ENCODE peak calls at places on chromosomes 1 and 21, in eight cellular contexts. One of them, this sample, is unnamed.

GRCh38 chr1:247113733-247114271 is 9.6 kb upstream of the ZNF669 start:
- DNase-seq in stimulated activated CD8-positive, alpha-beta memory T cell treated with anti-CD3 and anti-CD28 coated beads, Interleukin-7, amount 100 ng/mL, for 4 hours: no peak
- DNase-seq in amniotic stem cell: no peak
- DNase-seq in posterior cingulate gyrus: no peak
- DNase-seq in astrocyte: no peak
- DNase-seq in epithelial cell of proximal tubule: no peak
- DNase-seq in stromal cell of bone marrow: no peak
- DNase-seq in Kasumi-1: no peak
- DNase-seq in this sample: no peak

GRCh38 chr21:36419996-36420395 is 34.8 kb downstream of the CHAF1B start:
- DNase-seq in stimulated activated CD8-positive, alpha-beta memory T cell treated with anti-CD3 and anti-CD28 coated beads, Interleukin-7, amount 100 ng/mL, for 4 hours: peak; percentile 33
- DNase-seq in amniotic stem cell: peak; percentile 58
- DNase-seq in posterior cingulate gyrus: peak; percentile 45
- DNase-seq in astrocyte: peak; percentile 81
- DNase-seq in epithelial cell of proximal tubule: no peak
- DNase-seq in stromal cell of bone marrow: peak; percentile 69
- DNase-seq in Kasumi-1: peak; percentile 80
- DNase-seq in this sample: peak; percentile 72

GRCh38 chr1:85025940-85026339 is 22.4 kb downstream of the MCOLN3 start:
- DNase-seq in stimulated activated CD8-positive, alpha-beta memory T cell treated with anti-CD3 and anti-CD28 coated beads, Interleukin-7, amount 100 ng/mL, for 4 hours: no peak
- DNase-seq in amniotic stem cell: no peak
- DNase-seq in posterior cingulate gyrus: no peak
- DNase-seq in astrocyte: no peak
- DNase-seq in epithelial cell of proximal tubule: no peak
- DNase-seq in stromal cell of bone marrow: no peak
- DNase-seq in Kasumi-1: no peak
- DNase-seq in this sample: no peak

GRCh38 chr1:205343431-205344009 is 13.2 kb downstream of the KLHDC8A start:
- DNase-seq in stimulated activated CD8-positive, alpha-beta memory T cell treated with anti-CD3 and anti-CD28 coated beads, Interleukin-7, amount 100 ng/mL, for 4 hours: no peak
- DNase-seq in amniotic stem cell: no peak
- DNase-seq in posterior cingulate gyrus: no peak
- DNase-seq in astrocyte: no peak
- DNase-seq in epithelial cell of proximal tubule: no peak
- DNase-seq in stromal cell of bone marrow: no peak
- DNase-seq in Kasumi-1: no peak
- DNase-seq in this sample: no peak

GRCh38 chr21:38841472-38841871 is 35.7 kb downstream of the ETS2 start:
- DNase-seq in stimulated activated CD8-positive, alpha-beta memory T cell treated with anti-CD3 and anti-CD28 coated beads, Interleukin-7, amount 100 ng/mL, for 4 hours: no peak
- DNase-seq in amniotic stem cell: no peak
- DNase-seq in posterior cingulate gyrus: no peak
- DNase-seq in astrocyte: no peak
- DNase-seq in epithelial cell of proximal tubule: no peak
- DNase-seq in stromal cell of bone marrow: no peak
- DNase-seq in Kasumi-1: no peak
- DNase-seq in this sample: no peak

GRCh38 chr1:54289061-54289938 is 89.3 kb downstream of the MRPL37 start:
- DNase-seq in stimulated activated CD8-positive, alpha-beta memory T cell treated with anti-CD3 and anti-CD28 coated beads, Interleukin-7, amount 100 ng/mL, for 4 hours: no peak
- DNase-seq in amniotic stem cell: no peak
- DNase-seq in posterior cingulate gyrus: no peak
- DNase-seq in astrocyte: no peak
- DNase-seq in epithelial cell of proximal tubule: no peak
- DNase-seq in stromal cell of bone marrow: no peak
- DNase-seq in Kasumi-1: no peak
- DNase-seq in this sample: no peak

GRCh38 chr1:5640845-5641244 is 351.4 kb downstream of the NPHP4 start:
- DNase-seq in stimulated activated CD8-positive, alpha-beta memory T cell treated with anti-CD3 and anti-CD28 coated beads, Interleukin-7, amount 100 ng/mL, for 4 hours: no peak
- DNase-seq in amniotic stem cell: no peak
- DNase-seq in posterior cingulate gyrus: no peak
- DNase-seq in astrocyte: no peak
- DNase-seq in epithelial cell of proximal tubule: no peak
- DNase-seq in stromal cell of bone marrow: no peak
- DNase-seq in Kasumi-1: no peak
- DNase-seq in this sample: no peak

GRCh38 chr1:41539999-41540398 is 55.5 kb upstream of the EDN2 start:
- DNase-seq in stimulated activated CD8-positive, alpha-beta memory T cell treated with anti-CD3 and anti-CD28 coated beads, Interleukin-7, amount 100 ng/mL, for 4 hours: no peak
- DNase-seq in amniotic stem cell: no peak
- DNase-seq in posterior cingulate gyrus: peak; percentile 9
- DNase-seq in astrocyte: no peak
- DNase-seq in epithelial cell of proximal tubule: no peak
- DNase-seq in stromal cell of bone marrow: no peak
- DNase-seq in Kasumi-1: no peak
- DNase-seq in this sample: no peak

GRCh38 chr21:42560517-42561179 is 47.0 kb downstream of the SLC37A1 start:
- DNase-seq in stimulated activated CD8-positive, alpha-beta memory T cell treated with anti-CD3 and anti-CD28 coated beads, Interleukin-7, amount 100 ng/mL, for 4 hours: no peak
- DNase-seq in amniotic stem cell: no peak
- DNase-seq in posterior cingulate gyrus: no peak
- DNase-seq in astrocyte: no peak
- DNase-seq in epithelial cell of proximal tubule: no peak
- DNase-seq in stromal cell of bone marrow: no peak
- DNase-seq in Kasumi-1: no peak
- DNase-seq in this sample: no peak

GRCh38 chr1:173603056-173603591 is at the start of gene SLC9C2:
- DNase-seq in stimulated activated CD8-positive, alpha-beta memory T cell treated with anti-CD3 and anti-CD28 coated beads, Interleukin-7, amount 100 ng/mL, for 4 hours: no peak
- DNase-seq in amniotic stem cell: no peak
- DNase-seq in posterior cingulate gyrus: no peak
- DNase-seq in astrocyte: no peak
- DNase-seq in epithelial cell of proximal tubule: no peak
- DNase-seq in stromal cell of bone marrow: peak; percentile 3
- DNase-seq in Kasumi-1: peak; percentile 11
- DNase-seq in this sample: no peak

GRCh38 chr1:201336711-201337450 is 40.6 kb downstream of the TNNT2 start:
- DNase-seq in stimulated activated CD8-positive, alpha-beta memory T cell treated with anti-CD3 and anti-CD28 coated beads, Interleukin-7, amount 100 ng/mL, for 4 hours: no peak
- DNase-seq in amniotic stem cell: no peak
- DNase-seq in posterior cingulate gyrus: no peak
- DNase-seq in astrocyte: no peak
- DNase-seq in epithelial cell of proximal tubule: no peak
- DNase-seq in stromal cell of bone marrow: no peak
- DNase-seq in Kasumi-1: no peak
- DNase-seq in this sample: no peak

GRCh38 chr1:6347641-6348487 is 45.7 kb downstream of the ACOT7 start:
- DNase-seq in stimulated activated CD8-positive, alpha-beta memory T cell treated with anti-CD3 and anti-CD28 coated beads, Interleukin-7, amount 100 ng/mL, for 4 hours: peak; percentile 45
- DNase-seq in amniotic stem cell: no peak
- DNase-seq in posterior cingulate gyrus: no peak
- DNase-seq in astrocyte: peak; percentile 39
- DNase-seq in epithelial cell of proximal tubule: no peak
- DNase-seq in stromal cell of bone marrow: no peak
- DNase-seq in Kasumi-1: peak; percentile 52
- DNase-seq in this sample: no peak

GRCh38 chr1:230365723-230366307 is 60.3 kb downstream of the PGBD5 start:
- DNase-seq in stimulated activated CD8-positive, alpha-beta memory T cell treated with anti-CD3 and anti-CD28 coated beads, Interleukin-7, amount 100 ng/mL, for 4 hours: no peak
- DNase-seq in amniotic stem cell: no peak
- DNase-seq in posterior cingulate gyrus: no peak
- DNase-seq in astrocyte: no peak
- DNase-seq in epithelial cell of proximal tubule: no peak
- DNase-seq in stromal cell of bone marrow: no peak
- DNase-seq in Kasumi-1: no peak
- DNase-seq in this sample: no peak

GRCh38 chr1:190067592-190067991 is 410.1 kb downstream of the BRINP3 start:
- DNase-seq in stimulated activated CD8-positive, alpha-beta memory T cell treated with anti-CD3 and anti-CD28 coated beads, Interleukin-7, amount 100 ng/mL, for 4 hours: no peak
- DNase-seq in amniotic stem cell: no peak
- DNase-seq in posterior cingulate gyrus: no peak
- DNase-seq in astrocyte: peak; percentile 69
- DNase-seq in epithelial cell of proximal tubule: peak; percentile 64
- DNase-seq in stromal cell of bone marrow: no peak
- DNase-seq in Kasumi-1: no peak
- DNase-seq in this sample: no peak

GRCh38 chr1:224769987-224770693 is 154.0 kb downstream of the CNIH3 start:
- DNase-seq in stimulated activated CD8-positive, alpha-beta memory T cell treated with anti-CD3 and anti-CD28 coated beads, Interleukin-7, amount 100 ng/mL, for 4 hours: no peak
- DNase-seq in amniotic stem cell: peak; percentile 16
- DNase-seq in posterior cingulate gyrus: no peak
- DNase-seq in astrocyte: peak; percentile 62
- DNase-seq in epithelial cell of proximal tubule: no peak
- DNase-seq in stromal cell of bone marrow: peak; percentile 33
- DNase-seq in Kasumi-1: no peak
- DNase-seq in this sample: peak; percentile 80

GRCh38 chr1:172820759-172821158 is 161.9 kb downstream of the FASLG start:
- DNase-seq in stimulated activated CD8-positive, alpha-beta memory T cell treated with anti-CD3 and anti-CD28 coated beads, Interleukin-7, amount 100 ng/mL, for 4 hours: no peak
- DNase-seq in amniotic stem cell: no peak
- DNase-seq in posterior cingulate gyrus: no peak
- DNase-seq in astrocyte: no peak
- DNase-seq in epithelial cell of proximal tubule: no peak
- DNase-seq in stromal cell of bone marrow: no peak
- DNase-seq in Kasumi-1: no peak
- DNase-seq in this sample: no peak

GRCh38 chr1:32291708-32292508 is at the start of gene HDAC1:
- DNase-seq in stimulated activated CD8-positive, alpha-beta memory T cell treated with anti-CD3 and anti-CD28 coated beads, Interleukin-7, amount 100 ng/mL, for 4 hours: peak; percentile 97
- DNase-seq in amniotic stem cell: peak; percentile 44
- DNase-seq in posterior cingulate gyrus: peak; percentile 80
- DNase-seq in astrocyte: peak; percentile 77
- DNase-seq in epithelial cell of proximal tubule: peak; percentile 44
- DNase-seq in stromal cell of bone marrow: peak; percentile 50
- DNase-seq in Kasumi-1: peak; percentile 96
- DNase-seq in this sample: peak; percentile 77

GRCh38 chr1:100036718-100037664 is 67.2 kb downstream of the SLC35A3 start:
- DNase-seq in stimulated activated CD8-positive, alpha-beta memory T cell treated with anti-CD3 and anti-CD28 coated beads, Interleukin-7, amount 100 ng/mL, for 4 hours: no peak
- DNase-seq in amniotic stem cell: no peak
- DNase-seq in posterior cingulate gyrus: no peak
- DNase-seq in astrocyte: peak; percentile 63
- DNase-seq in epithelial cell of proximal tubule: no peak
- DNase-seq in stromal cell of bone marrow: no peak
- DNase-seq in Kasumi-1: peak; percentile 53
- DNase-seq in this sample: no peak

GRCh38 chr1:38138498-38139233 is 92.1 kb upstream of the POU3F1 start:
- DNase-seq in stimulated activated CD8-positive, alpha-beta memory T cell treated with anti-CD3 and anti-CD28 coated beads, Interleukin-7, amount 100 ng/mL, for 4 hours: no peak
- DNase-seq in amniotic stem cell: peak; percentile 79
- DNase-seq in posterior cingulate gyrus: peak; percentile 70
- DNase-seq in astrocyte: peak; percentile 97
- DNase-seq in epithelial cell of proximal tubule: peak; percentile 88
- DNase-seq in stromal cell of bone marrow: peak; percentile 95
- DNase-seq in Kasumi-1: no peak
- DNase-seq in this sample: peak; percentile 88

GRCh38 chr1:147613506-147613905 is 56.8 kb downstream of the ACP6 start:
- DNase-seq in stimulated activated CD8-positive, alpha-beta memory T cell treated with anti-CD3 and anti-CD28 coated beads, Interleukin-7, amount 100 ng/mL, for 4 hours: no peak
- DNase-seq in amniotic stem cell: no peak
- DNase-seq in posterior cingulate gyrus: no peak
- DNase-seq in astrocyte: peak; percentile 16
- DNase-seq in epithelial cell of proximal tubule: no peak
- DNase-seq in stromal cell of bone marrow: no peak
- DNase-seq in Kasumi-1: no peak
- DNase-seq in this sample: peak; percentile 59

GRCh38 chr1:3453891-3454810 is at the start of gene ARHGEF16:
- DNase-seq in stimulated activated CD8-positive, alpha-beta memory T cell treated with anti-CD3 and anti-CD28 coated beads, Interleukin-7, amount 100 ng/mL, for 4 hours: peak; percentile 10
- DNase-seq in amniotic stem cell: no peak
- DNase-seq in posterior cingulate gyrus: no peak
- DNase-seq in astrocyte: no peak
- DNase-seq in epithelial cell of proximal tubule: no peak
- DNase-seq in stromal cell of bone marrow: no peak
- DNase-seq in Kasumi-1: peak; percentile 21
- DNase-seq in this sample: no peak

GRCh38 chr1:16724718-16725438 is 15.4 kb upstream of the RNU1-4 start:
- DNase-seq in stimulated activated CD8-positive, alpha-beta memory T cell treated with anti-CD3 and anti-CD28 coated beads, Interleukin-7, amount 100 ng/mL, for 4 hours: no peak
- DNase-seq in amniotic stem cell: no peak
- DNase-seq in posterior cingulate gyrus: no peak
- DNase-seq in astrocyte: no peak
- DNase-seq in epithelial cell of proximal tubule: no peak
- DNase-seq in stromal cell of bone marrow: no peak
- DNase-seq in Kasumi-1: no peak
- DNase-seq in this sample: no peak

GRCh38 chr1:98323396-98323795 is 338.1 kb upstream of the SNX7 start:
- DNase-seq in stimulated activated CD8-positive, alpha-beta memory T cell treated with anti-CD3 and anti-CD28 coated beads, Interleukin-7, amount 100 ng/mL, for 4 hours: no peak
- DNase-seq in amniotic stem cell: peak; percentile 67
- DNase-seq in posterior cingulate gyrus: no peak
- DNase-seq in astrocyte: peak; percentile 88
- DNase-seq in epithelial cell of proximal tubule: no peak
- DNase-seq in stromal cell of bone marrow: peak; percentile 81
- DNase-seq in Kasumi-1: peak; percentile 78
- DNase-seq in this sample: peak; percentile 77

GRCh38 chr1:63049135-63049534 is 265.2 kb downstream of the ATG4C start:
- DNase-seq in stimulated activated CD8-positive, alpha-beta memory T cell treated with anti-CD3 and anti-CD28 coated beads, Interleukin-7, amount 100 ng/mL, for 4 hours: no peak
- DNase-seq in amniotic stem cell: no peak
- DNase-seq in posterior cingulate gyrus: no peak
- DNase-seq in astrocyte: no peak
- DNase-seq in epithelial cell of proximal tubule: no peak
- DNase-seq in stromal cell of bone marrow: no peak
- DNase-seq in Kasumi-1: no peak
- DNase-seq in this sample: no peak

GRCh38 chr1:94069649-94070285 is 51.2 kb downstream of the ABCA4 start:
- DNase-seq in stimulated activated CD8-positive, alpha-beta memory T cell treated with anti-CD3 and anti-CD28 coated beads, Interleukin-7, amount 100 ng/mL, for 4 hours: no peak
- DNase-seq in amniotic stem cell: no peak
- DNase-seq in posterior cingulate gyrus: no peak
- DNase-seq in astrocyte: no peak
- DNase-seq in epithelial cell of proximal tubule: no peak
- DNase-seq in stromal cell of bone marrow: no peak
- DNase-seq in Kasumi-1: no peak
- DNase-seq in this sample: no peak

GRCh38 chr1:31934706-31935629 is 3.2 kb downstream of the PTP4A2 start:
- DNase-seq in stimulated activated CD8-positive, alpha-beta memory T cell treated with anti-CD3 and anti-CD28 coated beads, Interleukin-7, amount 100 ng/mL, for 4 hours: no peak
- DNase-seq in amniotic stem cell: no peak
- DNase-seq in posterior cingulate gyrus: no peak
- DNase-seq in astrocyte: peak; percentile 49
- DNase-seq in epithelial cell of proximal tubule: no peak
- DNase-seq in stromal cell of bone marrow: no peak
- DNase-seq in Kasumi-1: no peak
- DNase-seq in this sample: no peak

GRCh38 chr1:171753685-171754380 is 12.0 kb upstream of the VAMP4 start:
- DNase-seq in stimulated activated CD8-positive, alpha-beta memory T cell treated with anti-CD3 and anti-CD28 coated beads, Interleukin-7, amount 100 ng/mL, for 4 hours: no peak
- DNase-seq in amniotic stem cell: no peak
- DNase-seq in posterior cingulate gyrus: no peak
- DNase-seq in astrocyte: no peak
- DNase-seq in epithelial cell of proximal tubule: no peak
- DNase-seq in stromal cell of bone marrow: no peak
- DNase-seq in Kasumi-1: no peak
- DNase-seq in this sample: no peak

GRCh38 chr1:85315789-85316188 is 39.4 kb upstream of the BCL10 start:
- DNase-seq in stimulated activated CD8-positive, alpha-beta memory T cell treated with anti-CD3 and anti-CD28 coated beads, Interleukin-7, amount 100 ng/mL, for 4 hours: no peak
- DNase-seq in amniotic stem cell: no peak
- DNase-seq in posterior cingulate gyrus: no peak
- DNase-seq in astrocyte: no peak
- DNase-seq in epithelial cell of proximal tubule: no peak
- DNase-seq in stromal cell of bone marrow: no peak
- DNase-seq in Kasumi-1: no peak
- DNase-seq in this sample: no peak

GRCh38 chr21:37658994-37659458 is 257.2 kb downstream of the KCNJ6 start:
- DNase-seq in stimulated activated CD8-positive, alpha-beta memory T cell treated with anti-CD3 and anti-CD28 coated beads, Interleukin-7, amount 100 ng/mL, for 4 hours: no peak
- DNase-seq in amniotic stem cell: peak; percentile 35
- DNase-seq in posterior cingulate gyrus: no peak
- DNase-seq in astrocyte: peak; percentile 76
- DNase-seq in epithelial cell of proximal tubule: peak; percentile 90
- DNase-seq in stromal cell of bone marrow: peak; percentile 69
- DNase-seq in Kasumi-1: no peak
- DNase-seq in this sample: peak; percentile 16

GRCh38 chr1:116457944-116458343 is 84.9 kb downstream of the ATP1A1 start:
- DNase-seq in stimulated activated CD8-positive, alpha-beta memory T cell treated with anti-CD3 and anti-CD28 coated beads, Interleukin-7, amount 100 ng/mL, for 4 hours: no peak
- DNase-seq in amniotic stem cell: no peak
- DNase-seq in posterior cingulate gyrus: no peak
- DNase-seq in astrocyte: no peak
- DNase-seq in epithelial cell of proximal tubule: no peak
- DNase-seq in stromal cell of bone marrow: no peak
- DNase-seq in Kasumi-1: no peak
- DNase-seq in this sample: no peak

GRCh38 chr1:24901791-24902470 is 28.1 kb downstream of the RUNX3 start:
- DNase-seq in stimulated activated CD8-positive, alpha-beta memory T cell treated with anti-CD3 and anti-CD28 coated beads, Interleukin-7, amount 100 ng/mL, for 4 hours: no peak
- DNase-seq in amniotic stem cell: no peak
- DNase-seq in posterior cingulate gyrus: no peak
- DNase-seq in astrocyte: no peak
- DNase-seq in epithelial cell of proximal tubule: no peak
- DNase-seq in stromal cell of bone marrow: no peak
- DNase-seq in Kasumi-1: no peak
- DNase-seq in this sample: no peak

GRCh38 chr1:182783068-182783467 is 6.5 kb upstream of the NPL start:
- DNase-seq in stimulated activated CD8-positive, alpha-beta memory T cell treated with anti-CD3 and anti-CD28 coated beads, Interleukin-7, amount 100 ng/mL, for 4 hours: no peak
- DNase-seq in amniotic stem cell: no peak
- DNase-seq in posterior cingulate gyrus: no peak
- DNase-seq in astrocyte: no peak
- DNase-seq in epithelial cell of proximal tubule: no peak
- DNase-seq in stromal cell of bone marrow: no peak
- DNase-seq in Kasumi-1: peak; percentile 24
- DNase-seq in this sample: no peak